ENCODE peak calls at places on chromosome 4, in ten cellular contexts. One of them, this sample, is unnamed.

GRCh38 chr4:48755287-48755686 is 24.8 kb downstream of the FRYL start:
- DNase-seq in mesenteric fat pad: no peak
- DNase-seq in GM04504: no peak
- DNase-seq in activated naive CD4-positive, alpha-beta T cell treated with anti-CD3 and anti-CD28 coated beads for 36 hours: no peak
- DNase-seq in pulmonary artery endothelial cell: no peak
- DNase-seq in tibial artery: no peak
- DNase-seq in coronary artery: no peak
- DNase-seq in GM12892: no peak
- DNase-seq in neuronal stem cell: no peak
- DNase-seq in posterior cingulate gyrus: no peak
- DNase-seq in this sample: no peak

GRCh38 chr4:1359161-1359535 is 12.1 kb downstream of the UVSSA start:
- DNase-seq in mesenteric fat pad: no peak
- DNase-seq in pulmonary artery endothelial cell: no peak
- DNase-seq in GM12892: no peak
- DNase-seq in GM04504: peak
- DNase-seq in coronary artery: no peak
- DNase-seq in tibial artery: no peak
- DNase-seq in neuronal stem cell: no peak
- DNase-seq in posterior cingulate gyrus: no peak
- DNase-seq in activated naive CD4-positive, alpha-beta T cell treated with anti-CD3 and anti-CD28 coated beads for 36 hours: no peak
- DNase-seq in this sample: no peak

GRCh38 chr4:54063737-54064316 is 578 bp downstream of the CHIC2 start:
- DNase-seq in pulmonary artery endothelial cell: no peak
- DNase-seq in tibial artery: peak
- DNase-seq in activated naive CD4-positive, alpha-beta T cell treated with anti-CD3 and anti-CD28 coated beads for 36 hours: peak
- DNase-seq in posterior cingulate gyrus: peak
- DNase-seq in GM12892: peak
- DNase-seq in GM04504: no peak
- DNase-seq in mesenteric fat pad: no peak
- DNase-seq in coronary artery: peak
- DNase-seq in neuronal stem cell: peak
- DNase-seq in this sample: peak

GRCh38 chr4:123577507-123577906 is 180.9 kb downstream of the SPRY1 start:
- DNase-seq in GM12892: no peak
- DNase-seq in GM04504: no peak
- DNase-seq in activated naive CD4-positive, alpha-beta T cell treated with anti-CD3 and anti-CD28 coated beads for 36 hours: no peak
- DNase-seq in posterior cingulate gyrus: no peak
- DNase-seq in tibial artery: no peak
- DNase-seq in coronary artery: no peak
- DNase-seq in mesenteric fat pad: no peak
- DNase-seq in neuronal stem cell: no peak
- DNase-seq in pulmonary artery endothelial cell: no peak
- DNase-seq in this sample: no peak

GRCh38 chr4:158667651-158668198 is 4.0 kb downstream of the C4orf46 start:
- DNase-seq in activated naive CD4-positive, alpha-beta T cell treated with anti-CD3 and anti-CD28 coated beads for 36 hours: peak
- DNase-seq in posterior cingulate gyrus: no peak
- DNase-seq in tibial artery: no peak
- DNase-seq in GM04504: no peak
- DNase-seq in pulmonary artery endothelial cell: no peak
- DNase-seq in coronary artery: no peak
- DNase-seq in GM12892: peak
- DNase-seq in neuronal stem cell: no peak
- DNase-seq in mesenteric fat pad: no peak
- DNase-seq in this sample: no peak

GRCh38 chr4:26330186-26330787 is 9.5 kb downstream of the RBPJ start:
- DNase-seq in pulmonary artery endothelial cell: no peak
- DNase-seq in tibial artery: no peak
- DNase-seq in mesenteric fat pad: no peak
- DNase-seq in posterior cingulate gyrus: no peak
- DNase-seq in activated naive CD4-positive, alpha-beta T cell treated with anti-CD3 and anti-CD28 coated beads for 36 hours: no peak
- DNase-seq in neuronal stem cell: no peak
- DNase-seq in GM12892: no peak
- DNase-seq in GM04504: no peak
- DNase-seq in coronary artery: no peak
- DNase-seq in this sample: no peak

GRCh38 chr4:3257691-3258482 is 8.9 kb downstream of the MSANTD1 start:
- DNase-seq in posterior cingulate gyrus: no peak
- DNase-seq in activated naive CD4-positive, alpha-beta T cell treated with anti-CD3 and anti-CD28 coated beads for 36 hours: peak
- DNase-seq in neuronal stem cell: no peak
- DNase-seq in coronary artery: peak
- DNase-seq in pulmonary artery endothelial cell: no peak
- DNase-seq in GM12892: peak
- DNase-seq in mesenteric fat pad: peak
- DNase-seq in GM04504: no peak
- DNase-seq in tibial artery: no peak
- DNase-seq in this sample: peak

GRCh38 chr4:187903700-187904099 is 91.9 kb upstream of the ZFP42 start:
- DNase-seq in GM04504: no peak
- DNase-seq in mesenteric fat pad: no peak
- DNase-seq in activated naive CD4-positive, alpha-beta T cell treated with anti-CD3 and anti-CD28 coated beads for 36 hours: no peak
- DNase-seq in tibial artery: no peak
- DNase-seq in neuronal stem cell: no peak
- DNase-seq in posterior cingulate gyrus: no peak
- DNase-seq in pulmonary artery endothelial cell: no peak
- DNase-seq in GM12892: no peak
- DNase-seq in coronary artery: no peak
- DNase-seq in this sample: no peak

GRCh38 chr4:15805583-15806517 is 27.7 kb downstream of the CD38 start:
- DNase-seq in mesenteric fat pad: no peak
- DNase-seq in coronary artery: no peak
- DNase-seq in neuronal stem cell: peak
- DNase-seq in GM12892: no peak
- DNase-seq in posterior cingulate gyrus: peak
- DNase-seq in pulmonary artery endothelial cell: peak
- DNase-seq in GM04504: peak
- DNase-seq in activated naive CD4-positive, alpha-beta T cell treated with anti-CD3 and anti-CD28 coated beads for 36 hours: peak
- DNase-seq in tibial artery: no peak
- DNase-seq in this sample: no peak

GRCh38 chr4:74121643-74122579 is 22.9 kb upstream of the CXCL2 start:
- DNase-seq in GM04504: no peak
- DNase-seq in coronary artery: no peak
- DNase-seq in activated naive CD4-positive, alpha-beta T cell treated with anti-CD3 and anti-CD28 coated beads for 36 hours: no peak
- DNase-seq in mesenteric fat pad: no peak
- DNase-seq in neuronal stem cell: no peak
- DNase-seq in GM12892: no peak
- DNase-seq in posterior cingulate gyrus: no peak
- DNase-seq in pulmonary artery endothelial cell: no peak
- DNase-seq in tibial artery: no peak
- DNase-seq in this sample: no peak

GRCh38 chr4:166662266-166662843 is 571.9 kb downstream of the SPOCK3 start:
- DNase-seq in coronary artery: no peak
- DNase-seq in activated naive CD4-positive, alpha-beta T cell treated with anti-CD3 and anti-CD28 coated beads for 36 hours: no peak
- DNase-seq in posterior cingulate gyrus: no peak
- DNase-seq in GM04504: no peak
- DNase-seq in GM12892: no peak
- DNase-seq in mesenteric fat pad: no peak
- DNase-seq in pulmonary artery endothelial cell: no peak
- DNase-seq in neuronal stem cell: no peak
- DNase-seq in tibial artery: no peak
- DNase-seq in this sample: no peak

GRCh38 chr4:40055379-40055872 is 1.2 kb upstream of the N4BP2 start:
- DNase-seq in GM12892: no peak
- DNase-seq in neuronal stem cell: peak
- DNase-seq in coronary artery: no peak
- DNase-seq in posterior cingulate gyrus: no peak
- DNase-seq in pulmonary artery endothelial cell: no peak
- DNase-seq in GM04504: peak
- DNase-seq in mesenteric fat pad: no peak
- DNase-seq in activated naive CD4-positive, alpha-beta T cell treated with anti-CD3 and anti-CD28 coated beads for 36 hours: peak
- DNase-seq in tibial artery: no peak
- DNase-seq in this sample: no peak

GRCh38 chr4:119536572-119537528 is 91.8 kb downstream of the PDE5A start:
- DNase-seq in neuronal stem cell: no peak
- DNase-seq in GM12892: no peak
- DNase-seq in GM04504: peak
- DNase-seq in coronary artery: no peak
- DNase-seq in tibial artery: no peak
- DNase-seq in pulmonary artery endothelial cell: no peak
- DNase-seq in mesenteric fat pad: no peak
- DNase-seq in posterior cingulate gyrus: no peak
- DNase-seq in activated naive CD4-positive, alpha-beta T cell treated with anti-CD3 and anti-CD28 coated beads for 36 hours: no peak
- DNase-seq in this sample: no peak

GRCh38 chr4:53645108-53645507 is 53.8 kb upstream of the LNX1 start:
- DNase-seq in pulmonary artery endothelial cell: no peak
- DNase-seq in GM12892: no peak
- DNase-seq in activated naive CD4-positive, alpha-beta T cell treated with anti-CD3 and anti-CD28 coated beads for 36 hours: no peak
- DNase-seq in posterior cingulate gyrus: no peak
- DNase-seq in GM04504: no peak
- DNase-seq in mesenteric fat pad: no peak
- DNase-seq in coronary artery: no peak
- DNase-seq in neuronal stem cell: no peak
- DNase-seq in tibial artery: no peak
- DNase-seq in this sample: no peak

GRCh38 chr4:144174401-144175067 is 34.0 kb upstream of the GYPA start:
- DNase-seq in tibial artery: no peak
- DNase-seq in GM12892: no peak
- DNase-seq in GM04504: peak
- DNase-seq in neuronal stem cell: peak
- DNase-seq in activated naive CD4-positive, alpha-beta T cell treated with anti-CD3 and anti-CD28 coated beads for 36 hours: peak
- DNase-seq in pulmonary artery endothelial cell: peak
- DNase-seq in coronary artery: no peak
- DNase-seq in mesenteric fat pad: no peak
- DNase-seq in posterior cingulate gyrus: no peak
- DNase-seq in this sample: no peak